ENCODE peak calls at places on chromosomes 3 and 15, in eight cellular contexts. S, T, E, F, I, Y, R and W are unnamed samples.

GRCh38 chr3:157786216-157786615 is 283.0 kb upstream of the VEPH1 start:
- DNase-seq in S (no peak), T (no peak), E (peak; percentile 94), F (peak; percentile 53), I (no peak), Y (no peak), R (peak; percentile 90), W (peak; percentile 85)

GRCh38 chr3:158434412-158435038 is 136.5 kb upstream of the MLF1 start:
- DNase-seq in S (peak; percentile 54), T (no peak), E (peak; percentile 16), F (peak; percentile 21), I (peak; percentile 66), Y (peak; percentile 26), R (peak; percentile 78), W (peak; percentile 34)

GRCh38 chr15:83659011-83659811 is 5.3 kb downstream of the ADAMTSL3 start:
- DNase-seq in S (no peak), T (no peak), E (no peak), F (no peak), I (peak; percentile 80), Y (no peak), R (no peak), W (no peak)

GRCh38 chr3:133457025-133457424 is 57.2 kb downstream of the BFSP2 start:
- DNase-seq in S (no peak), T (no peak), E (no peak), F (no peak), I (no peak), Y (no peak), R (no peak), W (no peak)

GRCh38 chr3:15794842-15795562 is 2.8 kb downstream of the ANKRD28 start:
- DNase-seq in S (no peak), T (no peak), E (no peak), F (no peak), I (no peak), Y (no peak), R (no peak), W (no peak)

GRCh38 chr3:157493627-157494550 is 9.3 kb downstream of the VEPH1 start:
- DNase-seq in S (no peak), T (peak; percentile 3), E (peak; percentile 46), F (no peak), I (no peak), Y (no peak), R (peak; percentile 58), W (peak; percentile 49)

GRCh38 chr15:58442122-58442521 is 10.3 kb downstream of the LIPC start:
- DNase-seq in S (no peak), T (no peak), E (peak; percentile 9), F (no peak), I (no peak), Y (no peak), R (peak; percentile 89), W (no peak)

GRCh38 chr15:77446840-77447390 is 26.2 kb downstream of the HMG20A start:
- DNase-seq in S (no peak), T (no peak), E (no peak), F (no peak), I (no peak), Y (no peak), R (no peak), W (no peak)

GRCh38 chr15:85771781-85772445 is 22.8 kb downstream of the KLHL25 start:
- DNase-seq in S (no peak), T (no peak), E (no peak), F (no peak), I (peak; percentile 91), Y (no peak), R (no peak), W (peak; percentile 49)

GRCh38 chr15:28981351-28981720 is 95.6 kb downstream of the APBA2 start:
- DNase-seq in S (no peak), T (no peak), E (no peak), F (no peak), I (no peak), Y (no peak), R (no peak), W (no peak)

GRCh38 chr3:173913397-173913796 is 515.9 kb downstream of the NLGN1 start:
- DNase-seq in S (no peak), T (no peak), E (no peak), F (no peak), I (no peak), Y (no peak), R (no peak), W (no peak)

GRCh38 chr3:23778451-23778850 is 27.3 kb upstream of the UBE2E1 start:
- DNase-seq in S (no peak), T (no peak), E (no peak), F (peak; percentile 41), I (no peak), Y (no peak), R (no peak), W (peak; percentile 59)

GRCh38 chr3:100076544-100077529 is 37.5 kb downstream of the FILIP1L start:
- DNase-seq in S (no peak), T (no peak), E (no peak), F (no peak), I (no peak), Y (no peak), R (no peak), W (no peak)

GRCh38 chr3:64741344-64741743 is 53.5 kb upstream of the ADAMTS9 start:
- DNase-seq in S (no peak), T (no peak), E (no peak), F (no peak), I (no peak), Y (peak; percentile 31), R (no peak), W (no peak)

GRCh38 chr3:56573501-56573900 is 16.5 kb downstream of the CCDC66 start:
- DNase-seq in S (no peak), T (no peak), E (no peak), F (no peak), I (no peak), Y (no peak), R (no peak), W (no peak)

GRCh38 chr15:62208884-62209283 is 43.8 kb upstream of the C2CD4B start:
- DNase-seq in S (no peak), T (no peak), E (no peak), F (no peak), I (no peak), Y (no peak), R (no peak), W (no peak)

GRCh38 chr15:52466134-52466701 is 62.5 kb downstream of the MYO5A start:
- DNase-seq in S (no peak), T (peak; percentile 87), E (no peak), F (no peak), I (no peak), Y (no peak), R (no peak), W (no peak)
- TF ChIP-seq CTCF in S (no peak), T (peak; percentile 51), E (no peak), F (no peak), I (no peak), Y (no peak), R (no peak), W (no peak)

DNA sequence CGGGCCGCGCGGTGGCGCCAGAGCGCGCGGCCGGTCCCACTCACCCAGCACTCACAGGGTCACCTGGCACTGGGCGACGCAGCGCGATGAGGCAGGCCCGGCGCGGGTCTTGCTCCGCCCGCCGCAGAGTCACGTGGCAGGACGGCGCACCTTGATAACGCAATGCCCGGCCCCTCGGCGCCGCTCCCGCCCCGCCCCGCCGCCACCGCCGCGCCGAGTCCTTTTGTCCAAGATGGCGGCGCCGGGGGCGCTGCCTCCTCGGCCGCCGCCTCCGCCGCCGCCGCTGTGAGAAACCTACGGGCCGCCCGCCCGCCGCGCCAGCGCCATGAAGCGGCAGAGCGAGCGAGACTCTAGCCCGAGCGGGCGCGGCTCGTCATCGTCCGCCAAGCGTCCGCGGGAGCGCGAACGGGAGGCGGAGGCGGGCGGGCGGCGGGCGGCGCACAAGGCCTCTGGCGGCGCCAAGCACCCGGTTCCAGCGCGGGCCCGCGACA is at the start of gene RBM15B:
- DNase-seq in S (peak; percentile 93), T (peak; percentile 99), E (peak; percentile 65), F (peak; percentile 89), I (peak; percentile 97), Y (peak; percentile 98), R (peak; percentile 98), W (peak; percentile 90)
- TF ChIP-seq CTCF in S (peak; percentile 86), T (peak; percentile 95), E (peak; percentile 90), F (no peak), I (no peak), Y (peak; percentile 87), R (peak; percentile 70), W (no peak)

GRCh38 chr15:99282129-99282528 is 30.8 kb downstream of the LRRC28 start:
- DNase-seq in S (no peak), T (no peak), E (no peak), F (no peak), I (no peak), Y (no peak), R (peak; percentile 50), W (no peak)

GRCh38 chr15:99283739-99284138 is 32.5 kb downstream of the LRRC28 start:
- DNase-seq in S (no peak), T (no peak), E (no peak), F (no peak), I (no peak), Y (no peak), R (no peak), W (no peak)

GRCh38 chr15:99279290-99279689 is 28.0 kb downstream of the LRRC28 start:
- DNase-seq in S (no peak), T (no peak), E (no peak), F (no peak), I (no peak), Y (no peak), R (no peak), W (no peak)

GRCh38 chr15:99275525-99276128 is 24.3 kb downstream of the LRRC28 start:
- DNase-seq in S (no peak), T (no peak), E (no peak), F (no peak), I (no peak), Y (no peak), R (no peak), W (no peak)

GRCh38 chr15:99279783-99280307 is 28.6 kb downstream of the LRRC28 start:
- DNase-seq in S (no peak), T (no peak), E (no peak), F (no peak), I (no peak), Y (no peak), R (no peak), W (no peak)
- TF ChIP-seq CTCF in S (no peak), T (no peak), E (no peak), F (no peak), I (no peak), Y (no peak), R (no peak), W (no peak)

GRCh38 chr3:62863648-62864047 is 11.6 kb downstream of the CADPS start:
- DNase-seq in S (no peak), T (no peak), E (no peak), F (no peak), I (no peak), Y (no peak), R (no peak), W (no peak)
- TF ChIP-seq CTCF in S (no peak), T (no peak), E (no peak), F (no peak), I (no peak), Y (no peak), R (no peak), W (no peak)

DNA sequence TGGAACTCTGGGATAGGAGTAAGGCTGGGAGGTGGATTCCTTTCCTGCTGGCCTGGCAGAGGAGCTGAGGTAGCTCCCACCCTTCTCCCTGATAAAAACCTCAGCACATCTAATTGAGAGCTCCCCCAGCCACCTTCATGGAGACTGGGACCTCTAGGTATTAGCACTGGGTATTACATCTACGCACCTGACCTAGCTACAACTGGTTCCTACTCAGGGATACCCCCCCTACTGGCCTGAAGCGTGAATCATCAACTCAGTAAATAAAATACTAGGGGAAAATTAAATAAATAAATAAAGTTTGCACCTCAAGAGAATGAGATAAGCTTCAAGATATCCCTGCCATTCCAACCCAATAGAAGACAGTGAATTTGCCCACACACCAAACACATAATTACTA is 140.4 kb downstream of the NEK10 start:
- DNase-seq in S (no peak), T (no peak), E (no peak), F (no peak), I (no peak), Y (no peak), R (peak; percentile 5), W (no peak)
- TF ChIP-seq CTCF in S (peak; percentile 23), T (peak; percentile 7), E (no peak), F (no peak), I (no peak), Y (no peak), R (peak; percentile 6), W (no peak)